ENCODE peak calls at places on chromosome 2, in five cellular contexts. U is Peyer's patch, W is MM.1S, M is tibial artery, L is mammary epithelial cell. I is an unnamed sample. For H3K4me1, the result is how much of the 10 kb centered on the place peaks cover.

GRCh38 chr2:235804676-235805075 is 310.8 kb downstream of the AGAP1 start:
- DNase-seq in U (no peak), W (no peak), M (no peak), L (no peak), I (no peak)

GRCh38 chr2:26302846-26303245 is 43.1 kb upstream of the SELENOI start:
- DNase-seq in U (no peak), W (no peak), M (no peak), L (peak), I (no peak)

GRCh38 chr2:43609304-43609883 is 13.6 kb upstream of the THADA start:
- DNase-seq in U (peak), W (peak), M (no peak), L (peak), I (no peak)

GRCh38 chr2:239967244-239968036 is 57.7 kb downstream of the NDUFA10 start:
- DNase-seq in U (no peak), W (no peak), M (no peak), L (no peak), I (no peak)

GRCh38 chr2:230643576-230644291 is 68.9 kb upstream of the CAB39 start:
- DNase-seq in U (peak), W (peak), M (peak), L (no peak), I (no peak)

GRCh38 chr2:85179541-85179940 is 46.3 kb downstream of the TCF7L1 start:
- DNase-seq in U (no peak), W (peak), M (no peak), L (no peak), I (no peak)

GRCh38 chr2:86037795-86038192 is 67.9 kb downstream of the POLR1A start:
- DNase-seq in U (no peak), W (peak), M (no peak), L (no peak), I (no peak)

GRCh38 chr2:237603718-237604362 is 13.3 kb upstream of the RAB17 start:
- DNase-seq in U (peak), W (peak), M (no peak), L (no peak), I (no peak)

GRCh38 chr2:152580722-152581121 is 136.5 kb downstream of the PRPF40A start:
- DNase-seq in U (no peak), W (no peak), M (no peak), L (peak), I (no peak)

GRCh38 chr2:80007722-80008503 is 296.6 kb downstream of the LRRTM1 start:
- DNase-seq in U (no peak), W (no peak), M (no peak), L (no peak), I (no peak)

GRCh38 chr2:176729706-176730569 is 460.7 kb downstream of the MTX2 start:
- DNase-seq in U (no peak), W (no peak), M (peak), L (no peak), I (peak)

GRCh38 chr2:96164459-96165184 is 19.4 kb upstream of the DUSP2 start:
- DNase-seq in U (peak), W (no peak), M (no peak), L (no peak), I (no peak)

GRCh38 chr2:218428846-218429558 is 10.1 kb downstream of the VIL1 start:
- DNase-seq in U (no peak), W (no peak), M (peak), L (no peak), I (no peak)

GRCh38 chr2:101873543-101873942 is 118.2 kb upstream of the IL1R2 start:
- DNase-seq in U (no peak), W (no peak), M (no peak), L (no peak), I (no peak)
- TF ChIP-seq CTCF in U (peak), W (no peak), M (no peak), L (no peak), I (peak)

GRCh38 chr2:64716569-64716968 is 62.9 kb upstream of the SERTAD2 start:
- DNase-seq in U (no peak), W (no peak), M (no peak), L (no peak), I (no peak)

GRCh38 chr2:64721326-64721633 is 67.6 kb upstream of the SERTAD2 start:
- DNase-seq in U (no peak), W (no peak), M (no peak), L (no peak), I (no peak)

GRCh38 chr2:64720543-64721325 is 67.0 kb upstream of the SERTAD2 start:
- DNase-seq in U (no peak), W (no peak), M (no peak), L (no peak), I (no peak)

GRCh38 chr2:64722645-64723044 is 68.9 kb upstream of the SERTAD2 start:
- DNase-seq in U (no peak), W (no peak), M (no peak), L (no peak), I (no peak)

DNA sequence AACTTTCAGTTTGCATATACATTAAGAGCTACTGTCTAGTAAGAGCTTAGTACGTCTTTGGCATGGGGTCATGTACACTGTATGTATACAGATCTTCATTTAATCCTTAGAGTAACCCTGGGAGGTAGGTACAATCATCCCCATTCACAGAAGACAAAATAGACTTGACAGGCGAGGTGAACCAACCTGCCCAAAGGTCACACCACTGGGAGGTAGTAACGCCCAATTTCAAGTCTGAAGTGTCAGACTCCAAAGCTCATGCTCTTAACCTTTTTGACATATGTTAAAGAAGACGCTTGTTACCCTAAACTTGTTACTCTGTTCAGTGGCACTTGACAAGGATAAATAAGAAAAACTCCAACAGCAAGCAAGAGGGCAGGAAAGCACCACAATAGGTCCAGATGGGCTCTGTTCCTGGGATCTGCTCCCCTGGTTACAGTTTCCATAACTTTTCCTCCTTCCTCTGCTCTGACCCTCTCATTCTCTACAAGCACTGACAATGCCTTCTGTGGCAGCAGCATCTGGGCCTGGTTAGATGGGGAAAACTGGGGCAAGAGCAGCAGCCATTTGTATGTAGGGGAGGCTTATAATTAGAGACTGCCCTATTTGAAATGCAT is 64.6 kb upstream of the SERTAD2 start:
- DNase-seq in U (no peak), W (no peak), M (no peak), L (no peak), I (no peak)
- H3K4me1 ChIP-seq in U (under half), W (under half), M (under half), L (under half), I (under half)

DNA sequence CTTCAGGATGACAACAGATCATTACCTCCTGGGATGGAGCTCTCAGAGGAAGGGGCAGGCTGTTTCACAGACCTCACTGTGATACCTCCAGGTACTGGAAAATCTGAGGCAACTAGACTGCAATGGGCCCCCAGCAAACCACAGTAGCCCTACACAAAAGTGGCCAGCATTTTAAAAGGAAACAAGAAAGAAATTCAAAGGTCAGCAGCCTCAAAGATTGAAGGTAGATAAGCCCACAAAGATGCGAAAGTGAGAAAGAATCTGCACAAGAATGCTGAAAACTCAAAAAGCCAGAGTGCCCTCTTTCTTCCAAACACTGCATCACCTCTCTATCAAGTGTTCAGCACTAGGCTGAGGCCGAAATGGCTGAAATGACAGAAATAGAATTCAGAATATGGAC is 499.5 kb upstream of the CHAC2 start:
- DNase-seq in U (no peak), W (peak), M (no peak), L (no peak), I (no peak)
- TF ChIP-seq CTCF in U (no peak), W (peak), M (no peak), L (no peak), I (no peak)

DNA sequence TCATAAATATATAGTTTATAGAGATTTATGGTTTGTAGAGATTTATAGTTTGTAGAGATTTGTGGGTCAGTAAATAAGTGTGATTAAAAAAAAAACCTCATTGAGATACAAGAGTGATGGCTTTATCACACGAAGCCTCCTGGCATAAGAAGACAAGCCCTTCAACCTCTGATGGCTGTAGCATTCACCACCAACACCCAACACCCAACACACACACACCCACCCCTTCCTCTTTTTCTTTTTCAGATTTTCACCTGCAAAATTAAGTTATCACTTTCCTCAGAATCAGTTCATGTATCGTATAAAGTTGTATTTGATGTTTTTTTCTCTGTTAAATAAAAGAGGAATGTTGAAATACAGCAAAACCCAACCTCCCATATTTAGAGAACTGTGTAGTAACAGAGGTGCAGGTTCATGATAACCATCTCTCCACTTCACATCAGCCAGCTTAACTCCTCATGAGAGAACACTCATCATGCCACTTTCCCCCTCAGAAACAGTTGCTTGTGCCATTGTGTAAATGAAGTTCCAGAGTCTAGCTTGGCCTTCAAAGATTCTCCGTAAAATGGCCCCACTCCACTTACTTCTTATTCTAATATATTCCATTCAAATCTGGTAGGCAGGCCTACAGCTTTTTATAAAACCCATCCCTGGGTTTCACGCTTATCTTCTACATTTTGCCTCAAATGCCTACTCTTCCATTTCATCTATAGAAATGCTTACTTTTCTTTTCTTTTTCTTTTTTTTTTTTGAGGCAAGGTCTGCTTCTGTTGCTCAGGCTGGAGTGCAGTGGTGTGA is 105.9 kb downstream of the SPTBN1 start:
- DNase-seq in U (no peak), W (no peak), M (no peak), L (no peak), I (no peak)
- H3K4me1 ChIP-seq in U (under half), W (under half), M (under half), L (under half), I (under half)

I was measured in tibial nerve.